ENCODE peak calls at places on chromosomes 2 and 18, in five cellular contexts. B is PC-3, P is H1, N is cardiac muscle cell, T is psoas muscle. W is an unnamed sample.

GRCh38 chr2:74501335-74502071 is 2.1 kb upstream of the LBX2 start:
- DNase-seq in B (no peak), P (no peak), N (no peak), T (no peak), W (no peak)

GRCh38 chr2:68187329-68187728 is 29.6 kb downstream of the PNO1 start:
- DNase-seq in B (no peak), P (no peak), N (no peak), T (no peak), W (no peak)

GRCh38 chr2:71530246-71530986 is 77.1 kb downstream of the DYSF start:
- DNase-seq in B (peak; percentile 62), P (peak; percentile 33), N (peak; percentile 67), T (no peak), W (no peak)

GRCh38 chr18:30705943-30706342 is 336.6 kb downstream of the DSC3 start:
- DNase-seq in B (no peak), P (no peak), N (no peak), T (no peak), W (no peak)

GRCh38 chr2:105071379-105071778 is 33.5 kb downstream of the MRPS9 start:
- DNase-seq in B (no peak), P (no peak), N (no peak), T (no peak), W (no peak)

GRCh38 chr2:186032337-186032736 is 293.7 kb downstream of the FSIP2 start:
- DNase-seq in B (no peak), P (no peak), N (no peak), T (no peak), W (no peak)

GRCh38 chr2:83196225-83196624 is 1262.9 kb downstream of the SUCLG1 start:
- DNase-seq in B (peak; percentile 73), P (no peak), N (peak; percentile 46), T (no peak), W (no peak)

GRCh38 chr2:130891968-130892367 is 55.3 kb downstream of the ARHGEF4 start:
- DNase-seq in B (no peak), P (no peak), N (no peak), T (no peak), W (no peak)

GRCh38 chr2:220241423-220241822 is 614.0 kb downstream of the SLC4A3 start:
- DNase-seq in B (no peak), P (no peak), N (no peak), T (no peak), W (no peak)

GRCh38 chr18:77105680-77106079 is 26.9 kb downstream of the MBP start:
- DNase-seq in B (no peak), P (no peak), N (no peak), T (no peak), W (no peak)

GRCh38 chr18:961644-962355 is 57.1 kb downstream of the ADCYAP1 start:
- DNase-seq in B (peak; percentile 70), P (peak; percentile 33), N (peak; percentile 25), T (no peak), W (no peak)

GRCh38 chr18:76491801-76492668 is 3.0 kb downstream of the ZNF516 start:
- DNase-seq in B (peak; percentile 6), P (no peak), N (peak; percentile 53), T (peak; percentile 52), W (peak; percentile 42)

GRCh38 chr2:555164-555922 is 121.9 kb downstream of the TMEM18 start:
- DNase-seq in B (peak; percentile 16), P (no peak), N (no peak), T (no peak), W (no peak)

GRCh38 chr18:58937204-58937603 is 72.5 kb downstream of the ZNF532 start:
- DNase-seq in B (no peak), P (no peak), N (no peak), T (no peak), W (no peak)

GRCh38 chr2:205377324-205377723 is 305.0 kb upstream of the NRP2 start:
- DNase-seq in B (no peak), P (no peak), N (no peak), T (no peak), W (no peak)

GRCh38 chr2:67137699-67138098 is 259.4 kb upstream of the ETAA1 start:
- DNase-seq in B (peak; percentile 51), P (no peak), N (no peak), T (no peak), W (no peak)

GRCh38 chr2:176653856-176654443 is 384.7 kb downstream of the MTX2 start:
- DNase-seq in B (peak; percentile 89), P (peak; percentile 49), N (peak; percentile 80), T (peak; percentile 58), W (peak; percentile 17)

GRCh38 chr2:184879671-184880070 is 281.3 kb downstream of the ZNF804A start:
- DNase-seq in B (peak; percentile 54), P (no peak), N (no peak), T (no peak), W (no peak)

GRCh38 chr2:230130668-230131364 is 62.1 kb upstream of the SLC16A14 start:
- DNase-seq in B (no peak), P (no peak), N (no peak), T (peak; percentile 63), W (peak; percentile 30)

DNA sequence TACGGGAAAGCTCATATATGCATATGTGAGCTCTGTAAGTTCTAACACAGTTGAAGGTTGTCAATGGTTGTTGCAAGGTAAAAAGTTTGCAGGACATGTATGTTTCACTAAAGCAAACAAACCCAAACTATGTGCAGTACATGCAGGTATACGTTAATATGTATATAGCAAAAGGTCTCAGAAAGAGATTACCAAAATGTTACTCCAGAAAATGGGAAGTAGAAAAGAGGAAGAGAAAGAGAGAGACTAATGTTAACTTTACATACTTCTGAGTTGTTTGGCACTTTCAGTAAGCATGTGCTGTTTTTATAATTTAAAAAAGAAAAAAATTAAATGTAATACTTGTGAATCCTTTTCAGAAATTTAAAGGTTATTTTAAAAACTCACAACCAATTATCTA is 32.8 kb upstream of the PEX13 start:
- DNase-seq in B (no peak), P (no peak), N (no peak), T (no peak), W (no peak)
- H3K27ac ChIP-seq in B (no peak overlapping the region), P (no peak overlapping the region), N (no peak overlapping the region), T (no peak overlapping the region), W (no peak overlapping the region)

GRCh38 chr2:113176696-113177355 is 3.1 kb downstream of the PSD4 start:
- DNase-seq in B (no peak), P (no peak), N (no peak), T (no peak), W (no peak)
- H3K4me3 ChIP-seq in B (no peak overlapping the region), P (no peak overlapping the region), N (no peak overlapping the region), T (no peak overlapping the region), W (no peak overlapping the region)

DNA sequence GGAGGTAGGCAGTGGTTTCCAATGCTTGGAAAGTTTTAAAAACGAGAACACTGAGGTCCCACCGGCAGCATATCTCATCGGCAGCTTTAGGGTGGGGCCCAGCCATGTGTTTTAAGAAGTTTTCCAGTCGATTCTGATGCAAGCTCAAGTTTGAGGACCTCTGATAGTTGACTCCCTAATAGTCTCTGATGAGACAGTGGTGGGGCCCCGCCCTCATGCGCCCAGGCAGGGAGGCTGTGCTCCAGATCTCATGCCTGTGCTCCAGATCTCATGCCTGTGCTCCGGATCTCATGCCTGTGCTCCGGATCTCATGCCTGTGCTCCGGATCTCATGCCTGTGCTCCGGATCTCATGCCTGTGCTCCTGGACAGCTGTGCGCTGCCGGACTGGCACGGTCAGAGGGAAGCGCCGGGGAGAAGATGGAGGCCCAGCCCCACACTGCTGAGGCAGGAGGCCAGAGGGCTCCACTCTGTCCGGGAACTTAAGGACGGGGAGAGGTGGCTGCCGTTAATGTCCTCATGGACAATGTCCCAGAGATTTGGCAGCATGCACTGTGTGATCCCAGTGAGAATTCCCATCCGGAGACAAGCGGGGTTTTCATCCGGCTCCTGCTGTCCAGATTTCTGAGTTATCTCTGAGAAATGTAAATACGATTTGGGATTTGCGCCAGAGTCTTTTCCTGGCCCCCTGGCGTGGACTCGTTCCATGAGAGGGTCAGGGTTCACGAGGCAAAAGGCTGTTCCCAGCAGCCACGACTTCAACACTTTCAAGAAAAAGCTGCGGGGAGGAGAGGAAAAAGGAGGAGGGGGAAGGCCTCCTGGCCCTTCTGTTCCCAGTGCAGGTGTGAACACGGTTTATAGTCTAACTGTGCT is 9.4 kb upstream of the COLEC11 start:
- DNase-seq in B (peak; percentile 24), P (no peak), N (no peak), T (peak; percentile 50), W (no peak)
- TF ChIP-seq CTCF in B (no peak), P (no peak), N (no peak), T (no peak), W (no peak)

DNA sequence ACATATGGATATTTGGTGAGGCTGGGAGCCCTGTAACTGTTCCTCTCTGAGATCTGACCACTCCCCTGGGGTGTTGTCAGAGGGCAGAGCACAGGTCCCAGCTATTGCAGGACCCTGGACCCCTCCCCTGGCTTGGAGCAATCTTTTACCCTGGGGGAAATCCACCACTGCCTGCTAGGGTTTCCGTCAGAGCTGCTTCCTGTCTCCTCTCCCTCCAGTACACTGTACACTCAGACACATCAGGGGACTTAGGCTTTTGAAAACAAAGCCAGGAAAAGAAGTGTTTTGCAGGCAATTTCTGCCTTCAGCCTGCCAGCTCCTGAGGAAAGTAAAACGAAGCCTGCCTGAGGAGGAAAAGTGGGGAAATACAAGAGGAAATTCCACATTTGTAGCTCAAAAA is 13.2 kb upstream of the CEP68 start:
- DNase-seq in B (no peak), P (no peak), N (no peak), T (no peak), W (no peak)
- H3K27ac ChIP-seq in B (no peak overlapping the region), P (no peak overlapping the region), N (no peak overlapping the region), T (no peak overlapping the region), W (no peak overlapping the region)

GRCh38 chr18:74632856-74633255 is 35.2 kb downstream of the ZNF407 start:
- DNase-seq in B (no peak), P (no peak), N (no peak), T (no peak), W (no peak)

GRCh38 chr18:74638210-74638609 is 40.5 kb downstream of the ZNF407 start:
- DNase-seq in B (no peak), P (no peak), N (no peak), T (no peak), W (no peak)

GRCh38 chr18:74632088-74632679 is 34.5 kb downstream of the ZNF407 start:
- DNase-seq in B (no peak), P (no peak), N (no peak), T (no peak), W (no peak)

GRCh38 chr18:74633652-74634352 is 36.1 kb downstream of the ZNF407 start:
- DNase-seq in B (peak; percentile 61), P (no peak), N (no peak), T (no peak), W (no peak)

DNA sequence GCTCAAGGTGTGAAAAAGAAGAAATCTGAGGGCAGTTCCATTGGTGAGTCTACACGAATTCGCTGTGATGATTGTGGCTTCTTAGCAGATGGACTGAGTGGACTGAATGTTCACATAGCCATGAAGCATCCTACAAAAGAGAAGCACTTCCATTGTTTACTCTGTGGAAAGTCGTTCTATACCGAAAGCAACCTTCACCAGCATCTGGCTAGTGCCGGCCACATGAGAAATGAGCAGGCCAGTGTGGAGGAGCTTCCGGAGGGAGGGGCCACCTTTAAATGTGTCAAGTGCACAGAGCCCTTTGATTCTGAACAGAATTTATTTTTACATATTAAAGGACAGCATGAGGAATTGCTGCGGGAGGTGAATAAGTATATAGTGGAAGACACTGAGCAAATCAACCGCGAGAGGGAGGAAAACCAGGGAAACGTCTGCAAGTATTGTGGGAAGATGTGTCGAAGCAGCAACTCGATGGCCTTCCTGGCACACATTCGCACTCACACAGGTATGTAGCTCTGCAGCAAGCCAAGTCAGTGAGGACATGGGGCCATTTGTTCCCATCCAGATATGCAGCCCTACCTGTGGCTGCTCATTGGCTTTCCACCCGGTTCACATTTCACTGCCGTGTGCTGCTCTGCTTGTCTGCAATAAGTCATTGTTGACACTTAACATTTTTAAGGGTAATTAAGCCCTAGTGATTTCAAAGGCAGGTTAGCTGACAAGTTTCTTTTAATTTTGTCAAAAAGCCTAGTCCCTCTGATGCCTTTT is 37.7 kb downstream of the ZNF407 start:
- DNase-seq in B (no peak), P (no peak), N (no peak), T (no peak), W (no peak)
- H3K4me3 ChIP-seq in B (no peak overlapping the region), P (no peak overlapping the region), N (no peak overlapping the region), T (no peak overlapping the region), W (no peak overlapping the region)

W was measured in pancreas.